ENCODE peak calls at places on chromosome 14, in four cellular contexts. B is HCT116, Q is GM23248, X is SK-N-SH. D is an unnamed sample.

GRCh38 chr14:98512501-98513251 is 759.3 kb downstream of the BCL11B start:
- DNase-seq in B (no peak), Q (no peak), X (no peak), D (no peak)

GRCh38 chr14:92615451-92615850 is 101.9 kb downstream of the RIN3 start:
- DNase-seq in B (no peak), Q (no peak), X (no peak), D (no peak)

GRCh38 chr14:34733245-34733644 is 18.9 kb upstream of the CFL2 start:
- DNase-seq in B (peak; percentile 38), Q (peak; percentile 50), X (no peak), D (no peak)

GRCh38 chr14:92425101-92425500 is 88.5 kb upstream of the RIN3 start:
- DNase-seq in B (peak; percentile 28), Q (peak; percentile 68), X (no peak), D (no peak)

GRCh38 chr14:77200406-77200985 is 18.9 kb downstream of the TMEM63C start:
- DNase-seq in B (no peak), Q (no peak), X (no peak), D (no peak)

GRCh38 chr14:22797017-22797917 is 18.0 kb downstream of the SLC7A7 start:
- DNase-seq in B (no peak), Q (no peak), X (no peak), D (no peak)

GRCh38 chr14:93023039-93023438 is 92.7 kb downstream of the ITPK1 start:
- DNase-seq in B (peak; percentile 37), Q (no peak), X (peak; percentile 83), D (no peak)

GRCh38 chr14:60646202-60646886 is 2.9 kb downstream of the SIX1 start:
- DNase-seq in B (no peak), Q (peak; percentile 44), X (no peak), D (peak; percentile 51)

GRCh38 chr14:77407158-77407557 is 16.2 kb downstream of the NOXRED1 start:
- DNase-seq in B (no peak), Q (no peak), X (no peak), D (no peak)

GRCh38 chr14:38207830-38208815 is at the start of gene SSTR1:
- DNase-seq in B (no peak), Q (peak; percentile 56), X (no peak), D (peak; percentile 44)

GRCh38 chr14:90184571-90185266 is 71.6 kb upstream of the PSMC1 start:
- DNase-seq in B (no peak), Q (no peak), X (no peak), D (peak; percentile 37)

GRCh38 chr14:77306406-77307098 is 14.1 kb downstream of the POMT2 start:
- DNase-seq in B (no peak), Q (peak; percentile 21), X (no peak), D (peak; percentile 34)

GRCh38 chr14:85131523-85131922 is 398.4 kb upstream of the FLRT2 start:
- DNase-seq in B (no peak), Q (no peak), X (no peak), D (peak; percentile 8)

GRCh38 chr14:61559641-61560201 is 135.6 kb upstream of the HIF1A start:
- DNase-seq in B (peak; percentile 71), Q (no peak), X (peak; percentile 40), D (peak; percentile 1)

GRCh38 chr14:104562606-104563005 is 17.0 kb upstream of the C14orf180 start:
- DNase-seq in B (no peak), Q (no peak), X (no peak), D (no peak)

GRCh38 chr14:52051251-52051650 is 17.6 kb downstream of the NID2 start:
- DNase-seq in B (no peak), Q (peak; percentile 21), X (no peak), D (no peak)
- H3K9ac ChIP-seq in B (no peak overlapping the region), Q (peak overlapping the region; percentile 76), X (peak overlapping the region; percentile 23), D (no peak overlapping the region)

DNA sequence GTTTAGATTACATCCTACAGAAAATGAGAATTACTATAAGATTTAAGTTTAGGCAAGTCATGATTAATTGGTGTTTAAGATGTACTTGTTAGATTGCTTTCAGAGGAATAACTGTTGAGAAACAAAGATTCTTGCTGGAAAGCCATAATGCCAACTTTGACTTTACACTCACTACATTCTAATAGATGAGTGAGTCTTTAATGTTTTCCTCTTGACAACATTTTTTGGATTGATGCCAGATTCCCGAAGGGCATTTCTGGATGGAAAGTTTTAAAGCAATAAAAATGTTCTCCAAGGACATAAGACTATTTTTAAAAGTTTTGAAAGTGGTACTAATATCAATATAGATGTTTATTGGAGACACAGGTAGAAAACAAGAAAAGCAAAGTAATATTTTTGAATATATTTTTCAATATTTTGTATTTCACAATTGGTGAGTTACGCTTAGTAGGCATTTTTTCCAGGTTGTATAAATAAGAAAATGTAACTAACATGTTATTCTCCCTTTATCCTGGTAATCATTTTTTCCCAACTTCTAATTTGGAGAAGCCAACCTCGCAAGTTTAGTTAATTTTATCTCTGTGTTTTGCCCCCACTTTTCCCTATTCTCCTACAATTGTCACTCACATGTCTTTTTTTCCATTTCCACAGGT is 307.3 kb downstream of the CEP128 start:
- DNase-seq in B (no peak), Q (peak; percentile 42), X (no peak), D (no peak)
- TF ChIP-seq EZH2phosphoT487 in B (no peak), Q (no peak), X (no peak), D (no peak)

GRCh38 chr14:63647696-63648410 is 6.2 kb upstream of the WDR89 start:
- DNase-seq in B (no peak), Q (no peak), X (no peak), D (no peak)
- H3K4me2 ChIP-seq in B (no peak overlapping the region), Q (peak overlapping the region; percentile 23), X (no peak overlapping the region), D (no peak overlapping the region)

DNA sequence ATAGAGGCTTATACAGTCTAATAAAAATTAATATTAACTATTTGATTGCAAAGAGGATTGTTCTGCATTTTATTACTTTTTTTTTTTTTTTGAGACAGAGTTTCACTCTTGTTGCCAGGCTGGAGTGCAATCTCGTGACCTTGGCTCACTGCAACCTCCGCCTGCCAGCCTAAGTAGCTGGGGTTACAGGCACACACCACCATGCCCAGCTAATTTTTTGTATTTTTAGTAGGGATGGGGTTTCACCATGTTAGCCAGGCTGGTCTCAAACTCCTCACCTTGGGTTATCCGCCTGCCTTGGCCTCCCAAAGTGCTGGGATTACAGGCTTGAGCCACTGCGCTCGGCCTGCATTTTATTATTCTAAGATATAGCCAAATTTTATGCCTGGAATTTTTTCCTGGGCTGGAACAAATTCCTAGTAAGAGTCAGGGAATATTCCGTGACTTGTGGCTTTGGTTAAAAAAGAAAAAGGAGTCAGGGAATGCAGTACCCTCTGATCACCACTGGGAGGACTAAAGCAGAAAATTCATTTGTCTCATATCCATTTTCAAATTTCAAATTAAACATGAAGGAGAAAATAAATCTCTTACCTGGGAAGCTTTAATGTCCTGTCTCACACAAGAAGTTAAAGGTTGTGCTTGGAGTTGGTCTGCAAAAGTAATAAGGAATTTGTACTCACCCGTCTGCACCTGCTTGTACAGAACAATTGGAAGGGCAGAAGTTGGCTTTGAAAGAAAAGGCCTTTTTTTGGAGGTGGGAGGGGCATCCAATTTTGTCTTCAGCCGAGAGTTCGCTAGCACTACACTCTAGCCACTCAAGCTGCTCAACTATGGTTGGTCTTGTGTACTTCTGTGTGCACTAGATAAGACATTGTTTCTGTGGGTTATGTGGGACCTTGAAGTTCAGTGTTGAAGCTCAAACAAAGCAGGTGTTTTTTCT is 8.7 kb downstream of the MARK3 start:
- DNase-seq in B (no peak), Q (peak; percentile 71), X (peak; percentile 50), D (peak; percentile 38)
- H3K9ac ChIP-seq in B (no peak overlapping the region), Q (peak overlapping the region; percentile 38), X (no peak overlapping the region), D (no peak overlapping the region)